ENCODE peak calls at places on chromosomes 11 and 22, in five cellular contexts. One of them, this sample, is unnamed.
A peak's percentile ranks its signal among the peaks of the same experiment; 100 is the strongest.

GRCh38 chr22:23786752-23787599 is at the start of gene SMARCB1:
- DNase-seq in neural crest cell: peak; percentile 80
- DNase-seq in A549: peak; percentile 86
- DNase-seq in IMR-90: peak; percentile 91
- DNase-seq in WTC11: peak; percentile 86
- DNase-seq in this sample: peak; percentile 90

GRCh38 chr11:95100856-95101507 is 11.3 kb downstream of the ENDOD1 start:
- DNase-seq in neural crest cell: no peak
- DNase-seq in A549: no peak
- DNase-seq in IMR-90: no peak
- DNase-seq in WTC11: no peak
- DNase-seq in this sample: no peak

GRCh38 chr11:132072880-132073213 is 702.4 kb downstream of the NTM start:
- DNase-seq in neural crest cell: no peak
- DNase-seq in A549: no peak
- DNase-seq in IMR-90: peak; percentile 73
- DNase-seq in WTC11: no peak
- DNase-seq in this sample: no peak

GRCh38 chr22:17167486-17167885 is 8.4 kb upstream of the HDHD5 start:
- DNase-seq in neural crest cell: no peak
- DNase-seq in A549: no peak
- DNase-seq in IMR-90: no peak
- DNase-seq in WTC11: no peak
- DNase-seq in this sample: no peak

GRCh38 chr11:9250139-9250582 is 15.0 kb downstream of the DENND5A start:
- DNase-seq in neural crest cell: no peak
- DNase-seq in A549: no peak
- DNase-seq in IMR-90: no peak
- DNase-seq in WTC11: no peak
- DNase-seq in this sample: no peak

GRCh38 chr11:131776211-131776610 is 405.8 kb downstream of the NTM start:
- DNase-seq in neural crest cell: no peak
- DNase-seq in A549: no peak
- DNase-seq in IMR-90: no peak
- DNase-seq in WTC11: no peak
- DNase-seq in this sample: no peak

GRCh38 chr11:72598901-72599300 is 75.3 kb downstream of the PDE2A start:
- DNase-seq in neural crest cell: peak; percentile 51
- DNase-seq in A549: peak; percentile 65
- DNase-seq in IMR-90: peak; percentile 21
- DNase-seq in WTC11: peak; percentile 68
- DNase-seq in this sample: no peak

GRCh38 chr11:35275808-35276170 is 136.8 kb downstream of the CD44 start:
- DNase-seq in neural crest cell: no peak
- DNase-seq in A549: no peak
- DNase-seq in IMR-90: no peak
- DNase-seq in WTC11: no peak
- DNase-seq in this sample: no peak

GRCh38 chr22:50315289-50316113 is 8.1 kb upstream of the PLXNB2 start:
- DNase-seq in neural crest cell: no peak
- DNase-seq in A549: no peak
- DNase-seq in IMR-90: no peak
- DNase-seq in WTC11: no peak
- DNase-seq in this sample: no peak

GRCh38 chr22:36185828-36186624 is 15.6 kb downstream of the APOL4 start:
- DNase-seq in neural crest cell: no peak
- DNase-seq in A549: no peak
- DNase-seq in IMR-90: no peak
- DNase-seq in WTC11: no peak
- DNase-seq in this sample: no peak

GRCh38 chr11:15157181-15157580 is 42.5 kb downstream of the INSC start:
- DNase-seq in neural crest cell: no peak
- DNase-seq in A549: no peak
- DNase-seq in IMR-90: peak; percentile 93
- DNase-seq in WTC11: no peak
- DNase-seq in this sample: no peak

GRCh38 chr22:40415531-40416266 is 45.3 kb downstream of the SGSM3 start:
- DNase-seq in neural crest cell: no peak
- DNase-seq in A549: no peak
- DNase-seq in IMR-90: peak; percentile 12
- DNase-seq in WTC11: no peak
- DNase-seq in this sample: no peak

GRCh38 chr11:128653828-128654231 is 40.0 kb upstream of the FLI1 start:
- DNase-seq in neural crest cell: no peak
- DNase-seq in A549: peak; percentile 47
- DNase-seq in IMR-90: peak; percentile 75
- DNase-seq in WTC11: peak; percentile 43
- DNase-seq in this sample: no peak

GRCh38 chr11:130002352-130002845 is at the start of gene PRDM10:
- DNase-seq in neural crest cell: peak; percentile 85
- DNase-seq in A549: peak; percentile 91
- DNase-seq in IMR-90: peak; percentile 87
- DNase-seq in WTC11: peak; percentile 87
- DNase-seq in this sample: peak; percentile 89

GRCh38 chr11:106496677-106497076 is 419.2 kb downstream of the AASDHPPT start:
- DNase-seq in neural crest cell: no peak
- DNase-seq in A549: no peak
- DNase-seq in IMR-90: peak; percentile 66
- DNase-seq in WTC11: no peak
- DNase-seq in this sample: no peak

GRCh38 chr11:73461844-73462435 is 85.7 kb downstream of the RELT start:
- DNase-seq in neural crest cell: no peak
- DNase-seq in A549: no peak
- DNase-seq in IMR-90: no peak
- DNase-seq in WTC11: no peak
- DNase-seq in this sample: no peak

GRCh38 chr11:71301858-71302533 is 49.6 kb upstream of the SHANK2 start:
- DNase-seq in neural crest cell: no peak
- DNase-seq in A549: no peak
- DNase-seq in IMR-90: no peak
- DNase-seq in WTC11: no peak
- DNase-seq in this sample: no peak

GRCh38 chr11:128942807-128943430 is at the start of gene TP53AIP1:
- DNase-seq in neural crest cell: no peak
- DNase-seq in A549: no peak
- DNase-seq in IMR-90: no peak
- DNase-seq in WTC11: no peak
- DNase-seq in this sample: no peak

GRCh38 chr11:11841605-11842425 is at the start of gene USP47:
- DNase-seq in neural crest cell: peak; percentile 96
- DNase-seq in A549: peak; percentile 90
- DNase-seq in IMR-90: peak; percentile 70
- DNase-seq in WTC11: peak; percentile 93
- DNase-seq in this sample: peak; percentile 97

GRCh38 chr22:23772315-23773246 is at the start of gene MMP11:
- DNase-seq in neural crest cell: peak; percentile 59
- DNase-seq in A549: no peak
- DNase-seq in IMR-90: no peak
- DNase-seq in WTC11: peak; percentile 70
- DNase-seq in this sample: peak; percentile 38

GRCh38 chr11:15793032-15793996 is 563.0 kb downstream of the SOX6 start:
- DNase-seq in neural crest cell: no peak
- DNase-seq in A549: no peak
- DNase-seq in IMR-90: peak; percentile 94
- DNase-seq in WTC11: no peak
- DNase-seq in this sample: no peak

GRCh38 chr11:131616456-131616855 is 246.0 kb downstream of the NTM start:
- DNase-seq in neural crest cell: no peak
- DNase-seq in A549: no peak
- DNase-seq in IMR-90: no peak
- DNase-seq in WTC11: no peak
- DNase-seq in this sample: no peak

GRCh38 chr11:1034001-1034400 is 2.5 kb downstream of the MUC6 start:
- DNase-seq in neural crest cell: no peak
- DNase-seq in A549: no peak
- DNase-seq in IMR-90: no peak
- DNase-seq in WTC11: no peak
- DNase-seq in this sample: no peak

GRCh38 chr22:24107668-24108067 is 73.6 kb upstream of the SUSD2 start:
- DNase-seq in neural crest cell: no peak
- DNase-seq in A549: no peak
- DNase-seq in IMR-90: peak; percentile 90
- DNase-seq in WTC11: no peak
- DNase-seq in this sample: no peak

GRCh38 chr11:112962854-112963367 is 1.7 kb downstream of the NCAM1 start:
- DNase-seq in neural crest cell: peak; percentile 67
- DNase-seq in A549: no peak
- DNase-seq in IMR-90: no peak
- DNase-seq in WTC11: peak; percentile 52
- DNase-seq in this sample: peak; percentile 21

GRCh38 chr11:34587282-34587677 is 33.6 kb upstream of the EHF start:
- DNase-seq in neural crest cell: no peak
- DNase-seq in A549: no peak
- DNase-seq in IMR-90: no peak
- DNase-seq in WTC11: no peak
- DNase-seq in this sample: no peak

GRCh38 chr11:19774817-19775600 is 62.4 kb downstream of the NAV2 start:
- DNase-seq in neural crest cell: no peak
- DNase-seq in A549: no peak
- DNase-seq in IMR-90: peak; percentile 7
- DNase-seq in WTC11: no peak
- DNase-seq in this sample: no peak

GRCh38 chr11:122032317-122032716 is 83.7 kb downstream of the BLID start:
- DNase-seq in neural crest cell: no peak
- DNase-seq in A549: no peak
- DNase-seq in IMR-90: no peak
- DNase-seq in WTC11: no peak
- DNase-seq in this sample: no peak

GRCh38 chr11:61041755-61042518 is 60.4 kb upstream of the CD5 start:
- DNase-seq in neural crest cell: peak; percentile 51
- DNase-seq in A549: peak; percentile 10
- DNase-seq in IMR-90: no peak
- DNase-seq in WTC11: peak; percentile 56
- DNase-seq in this sample: no peak

GRCh38 chr11:56848105-56848809 is 99.8 kb upstream of the OR9G4 start:
- DNase-seq in neural crest cell: no peak
- DNase-seq in A549: peak; percentile 93
- DNase-seq in IMR-90: no peak
- DNase-seq in WTC11: no peak
- DNase-seq in this sample: no peak

GRCh38 chr11:17504330-17505107 is 27.9 kb upstream of the ABCC8 start:
- DNase-seq in neural crest cell: peak; percentile 77
- DNase-seq in A549: peak; percentile 65
- DNase-seq in IMR-90: peak; percentile 57
- DNase-seq in WTC11: peak; percentile 84
- DNase-seq in this sample: peak; percentile 61
- TF ChIP-seq CTCF in neural crest cell: peak; percentile 85
- TF ChIP-seq CTCF in A549: peak; percentile 88
- TF ChIP-seq CTCF in IMR-90: peak; percentile 96
- TF ChIP-seq CTCF in WTC11: peak; percentile 85
- TF ChIP-seq CTCF in this sample: peak; percentile 69

GRCh38 chr11:100574894-100575769 is 112.0 kb upstream of the ARHGAP42 start:
- DNase-seq in neural crest cell: no peak
- DNase-seq in A549: peak; percentile 43
- DNase-seq in IMR-90: peak; percentile 59
- DNase-seq in WTC11: no peak
- DNase-seq in this sample: no peak
- TF ChIP-seq CTCF in neural crest cell: peak; percentile 67
- TF ChIP-seq CTCF in A549: peak; percentile 44
- TF ChIP-seq CTCF in IMR-90: peak; percentile 64
- TF ChIP-seq CTCF in WTC11: no peak
- TF ChIP-seq CTCF in this sample: no peak

DNA sequence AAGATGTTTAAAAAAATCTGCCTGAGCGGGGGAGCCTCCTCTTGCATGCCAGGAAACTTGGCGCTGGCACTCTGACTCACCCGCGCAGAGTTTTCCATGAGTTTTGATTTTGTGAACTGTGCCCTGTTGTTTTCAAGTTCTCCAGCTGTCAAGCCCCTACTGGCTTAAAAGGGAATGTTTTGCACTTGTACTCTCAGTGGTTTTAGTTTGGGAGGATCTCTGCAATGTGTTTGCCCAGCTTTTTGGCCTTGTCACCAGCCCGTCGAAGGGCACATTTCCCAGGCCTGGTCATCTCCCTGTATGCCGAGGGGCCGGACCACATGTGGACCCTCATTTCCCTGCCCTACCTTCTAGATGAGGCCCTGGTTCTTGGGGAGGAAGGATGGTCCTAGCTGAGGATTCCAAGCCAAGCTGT is 12.2 kb downstream of the MRGPRF start:
- DNase-seq in neural crest cell: no peak
- DNase-seq in A549: peak; percentile 63
- DNase-seq in IMR-90: peak; percentile 87
- DNase-seq in WTC11: peak; percentile 2
- DNase-seq in this sample: no peak
- TF ChIP-seq CTCF in neural crest cell: peak; percentile 58
- TF ChIP-seq CTCF in A549: no peak
- TF ChIP-seq CTCF in IMR-90: peak; percentile 66
- TF ChIP-seq CTCF in WTC11: no peak
- TF ChIP-seq CTCF in this sample: no peak

DNA sequence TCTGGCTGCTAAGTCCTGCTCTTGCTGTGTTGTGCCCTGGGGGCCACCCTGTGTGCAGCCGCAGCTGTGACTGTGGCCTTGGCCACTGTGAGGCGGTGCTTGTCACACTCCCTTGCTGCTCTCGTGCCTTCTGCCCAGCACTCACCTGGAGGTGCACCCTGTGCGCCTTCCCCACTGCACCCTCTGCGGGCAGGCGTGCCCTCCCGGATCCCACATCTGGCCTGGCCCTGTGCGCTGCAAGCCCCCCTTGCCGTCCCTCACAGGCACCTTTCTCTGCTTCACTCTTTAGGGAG is 27.2 kb downstream of the TBX1 start:
- DNase-seq in neural crest cell: no peak
- DNase-seq in A549: no peak
- DNase-seq in IMR-90: no peak
- DNase-seq in WTC11: no peak
- DNase-seq in this sample: no peak
- TF ChIP-seq CTCF in neural crest cell: no peak
- TF ChIP-seq CTCF in A549: no peak
- TF ChIP-seq CTCF in IMR-90: no peak
- TF ChIP-seq CTCF in WTC11: no peak
- TF ChIP-seq CTCF in this sample: no peak

GRCh38 chr11:120431633-120432032 is 79.9 kb upstream of the GRIK4 start:
- DNase-seq in neural crest cell: no peak
- DNase-seq in A549: peak; percentile 73
- DNase-seq in IMR-90: peak; percentile 72
- DNase-seq in WTC11: peak; percentile 23
- DNase-seq in this sample: no peak
- TF ChIP-seq CTCF in neural crest cell: peak; percentile 28
- TF ChIP-seq CTCF in A549: peak; percentile 23
- TF ChIP-seq CTCF in IMR-90: peak; percentile 31
- TF ChIP-seq CTCF in WTC11: peak; percentile 39
- TF ChIP-seq CTCF in this sample: no peak

GRCh38 chr11:91248199-91248807 is 976.3 kb upstream of the FAT3 start:
- DNase-seq in neural crest cell: peak; percentile 43
- DNase-seq in A549: peak; percentile 57
- DNase-seq in IMR-90: peak; percentile 53
- DNase-seq in WTC11: peak; percentile 40
- DNase-seq in this sample: no peak
- TF ChIP-seq CTCF in neural crest cell: peak; percentile 86
- TF ChIP-seq CTCF in A549: peak; percentile 75
- TF ChIP-seq CTCF in IMR-90: peak; percentile 65
- TF ChIP-seq CTCF in WTC11: peak; percentile 45
- TF ChIP-seq CTCF in this sample: no peak

GRCh38 chr11:66867425-66868040 is 10.7 kb downstream of the LRFN4 start:
- DNase-seq in neural crest cell: no peak
- DNase-seq in A549: no peak
- DNase-seq in IMR-90: no peak
- DNase-seq in WTC11: no peak
- DNase-seq in this sample: no peak
- TF ChIP-seq CTCF in neural crest cell: no peak
- TF ChIP-seq CTCF in A549: no peak
- TF ChIP-seq CTCF in IMR-90: no peak
- TF ChIP-seq CTCF in WTC11: no peak
- TF ChIP-seq CTCF in this sample: no peak

This sample was measured in natural killer cell.